ENCODE peak calls at places on chromosomes 2 and 18, in eight cellular contexts. B, I, H, E, U, S, G and Q are unnamed samples.

GRCh38 chr2:198134287-198134955 is 330.0 kb downstream of the PLCL1 start:
- DNase-seq in B (no peak), I (no peak), H (no peak), E (no peak), U (no peak), S (no peak), G (no peak), Q (no peak)

GRCh38 chr18:62751341-62751821 is 36.0 kb downstream of the PHLPP1 start:
- DNase-seq in B (no peak), I (no peak), H (peak), E (no peak), U (no peak), S (no peak), G (peak), Q (no peak)

GRCh38 chr2:180416553-180417113 is 409.5 kb upstream of the CWC22 start:
- DNase-seq in B (no peak), I (no peak), H (no peak), E (no peak), U (no peak), S (no peak), G (no peak), Q (no peak)

GRCh38 chr2:25558262-25558661 is 115.1 kb downstream of the DTNB start:
- DNase-seq in B (peak), I (peak), H (no peak), E (peak), U (no peak), S (peak), G (no peak), Q (no peak)

GRCh38 chr2:46294185-46294836 is 2.9 kb upstream of the EPAS1 start:
- DNase-seq in B (no peak), I (no peak), H (no peak), E (peak), U (no peak), S (peak), G (peak), Q (no peak)

GRCh38 chr2:195663007-195663406 is 6.0 kb downstream of the SLC39A10 start:
- DNase-seq in B (no peak), I (no peak), H (no peak), E (no peak), U (no peak), S (no peak), G (no peak), Q (no peak)

GRCh38 chr2:107013884-107014283 is 127.9 kb upstream of the ST6GAL2 start:
- DNase-seq in B (no peak), I (no peak), H (no peak), E (no peak), U (no peak), S (no peak), G (no peak), Q (no peak)

GRCh38 chr2:15729709-15730544 is 138.3 kb downstream of the DDX1 start:
- DNase-seq in B (no peak), I (no peak), H (no peak), E (no peak), U (no peak), S (no peak), G (no peak), Q (no peak)

GRCh38 chr18:48657446-48658120 is 118.8 kb downstream of the CTIF start:
- DNase-seq in B (no peak), I (no peak), H (no peak), E (no peak), U (no peak), S (no peak), G (no peak), Q (no peak)

GRCh38 chr2:111121028-111121872 is 536 bp downstream of the BCL2L11 start:
- DNase-seq in B (peak), I (peak), H (peak), E (peak), U (peak), S (peak), G (peak), Q (peak)

GRCh38 chr2:19031642-19032041 is 326.8 kb downstream of the OSR1 start:
- DNase-seq in B (no peak), I (no peak), H (no peak), E (no peak), U (no peak), S (no peak), G (no peak), Q (no peak)

GRCh38 chr2:210577263-210578071 is 21.1 kb downstream of the CPS1 start:
- DNase-seq in B (no peak), I (no peak), H (peak), E (no peak), U (no peak), S (no peak), G (no peak), Q (peak)

GRCh38 chr2:102050854-102051391 is 59.2 kb downstream of the IL1R2 start:
- DNase-seq in B (no peak), I (no peak), H (no peak), E (no peak), U (no peak), S (no peak), G (no peak), Q (no peak)

GRCh38 chr2:140861666-140862065 is 1269.2 kb downstream of the LRP1B start:
- DNase-seq in B (no peak), I (no peak), H (no peak), E (no peak), U (no peak), S (no peak), G (no peak), Q (no peak)

GRCh38 chr2:200742426-200742825 is 69.3 kb upstream of the BZW1 start:
- DNase-seq in B (no peak), I (no peak), H (no peak), E (no peak), U (no peak), S (no peak), G (no peak), Q (no peak)

GRCh38 chr18:53534695-53535094 is 689.8 kb downstream of the MBD2 start:
- DNase-seq in B (no peak), I (no peak), H (no peak), E (no peak), U (no peak), S (no peak), G (no peak), Q (no peak)